ENCODE peak calls at places on chromosomes 12 and 14, in nine cellular contexts. H, J, A, D, O, G, F, T and P are unnamed samples.

GRCh38 chr14:32933623-32933942 is 5.1 kb upstream of the NPAS3 start:
- DNase-seq in H (no peak), J (no peak), A (peak), D (no peak), O (no peak), G (no peak), F (peak), T (peak), P (no peak)

GRCh38 chr12:124554429-124555029 is 12.9 kb downstream of the NCOR2 start:
- DNase-seq in H (no peak), J (no peak), A (no peak), D (peak), O (no peak), G (no peak), F (no peak), T (no peak), P (no peak)

GRCh38 chr14:99564903-99565259 is 39.1 kb downstream of the CCDC85C start:
- DNase-seq in H (no peak), J (peak), A (no peak), D (no peak), O (no peak), G (peak), F (no peak), T (no peak), P (no peak)

GRCh38 chr14:91985008-91985407 is 37.5 kb upstream of the FBLN5 start:
- DNase-seq in H (no peak), J (no peak), A (peak), D (no peak), O (no peak), G (no peak), F (no peak), T (no peak), P (no peak)

GRCh38 chr14:34122081-34122480 is 171.2 kb upstream of the EGLN3 start:
- DNase-seq in H (no peak), J (no peak), A (no peak), D (no peak), O (no peak), G (no peak), F (no peak), T (no peak), P (no peak)

GRCh38 chr12:109433618-109434017 is 43.5 kb downstream of the KCTD10 start:
- DNase-seq in H (peak), J (peak), A (no peak), D (no peak), O (peak), G (peak), F (peak), T (no peak), P (peak)

GRCh38 chr12:53052419-53053222 is 2.8 kb downstream of the TNS2 start:
- DNase-seq in H (peak), J (no peak), A (peak), D (peak), O (no peak), G (peak), F (no peak), T (peak), P (no peak)

GRCh38 chr12:121775501-121775900 is 18.0 kb downstream of the RHOF start:
- DNase-seq in H (no peak), J (no peak), A (no peak), D (no peak), O (no peak), G (peak), F (no peak), T (no peak), P (no peak)

GRCh38 chr12:93442411-93443340 is 929 bp upstream of the UBE2N start:
- DNase-seq in H (no peak), J (no peak), A (peak), D (no peak), O (no peak), G (no peak), F (peak), T (no peak), P (no peak)

GRCh38 chr12:24127919-24128721 is 178.7 kb upstream of the SOX5 start:
- DNase-seq in H (no peak), J (no peak), A (no peak), D (no peak), O (no peak), G (no peak), F (no peak), T (no peak), P (no peak)

GRCh38 chr12:100493371-100494012 is 19.8 kb downstream of the NR1H4 start:
- DNase-seq in H (no peak), J (no peak), A (peak), D (no peak), O (no peak), G (no peak), F (no peak), T (no peak), P (no peak)

GRCh38 chr14:96204151-96205058 is at the start of gene BDKRB2:
- DNase-seq in H (peak), J (peak), A (peak), D (peak), O (no peak), G (peak), F (peak), T (peak), P (peak)

GRCh38 chr14:102728509-102728908 is 48.7 kb upstream of the TRAF3 start:
- DNase-seq in H (no peak), J (no peak), A (no peak), D (no peak), O (no peak), G (no peak), F (no peak), T (no peak), P (no peak)

GRCh38 chr12:4286228-4286627 is 12.7 kb downstream of the CCND2 start:
- DNase-seq in H (no peak), J (no peak), A (no peak), D (no peak), O (no peak), G (no peak), F (no peak), T (no peak), P (no peak)

GRCh38 chr12:70267550-70267949 is 24.3 kb downstream of the CNOT2 start:
- DNase-seq in H (no peak), J (no peak), A (no peak), D (no peak), O (no peak), G (no peak), F (no peak), T (no peak), P (no peak)

GRCh38 chr14:41636492-41637392 is 30.1 kb downstream of the LRFN5 start:
- DNase-seq in H (no peak), J (no peak), A (peak), D (no peak), O (no peak), G (no peak), F (no peak), T (no peak), P (no peak)

GRCh38 chr14:72892879-72893635 is 844 bp downstream of the DPF3 start:
- DNase-seq in H (no peak), J (peak), A (peak), D (no peak), O (peak), G (peak), F (peak), T (no peak), P (peak)

GRCh38 chr14:54252072-54252730 is 144.6 kb upstream of the CDKN3 start:
- DNase-seq in H (no peak), J (no peak), A (peak), D (no peak), O (no peak), G (no peak), F (no peak), T (peak), P (no peak)

GRCh38 chr14:101876539-101876938 is 87.8 kb upstream of the DYNC1H1 start:
- DNase-seq in H (peak), J (peak), A (no peak), D (peak), O (no peak), G (peak), F (no peak), T (no peak), P (no peak)

GRCh38 chr14:95305940-95306339 is 13.8 kb downstream of the CLMN start:
- DNase-seq in H (no peak), J (no peak), A (no peak), D (no peak), O (no peak), G (no peak), F (no peak), T (no peak), P (no peak)

GRCh38 chr12:94244165-94245133 is 96.1 kb downstream of the PLXNC1 start:
- DNase-seq in H (no peak), J (no peak), A (no peak), D (no peak), O (peak), G (no peak), F (no peak), T (no peak), P (no peak)

GRCh38 chr14:83184531-83184930 is 1650.9 kb upstream of the SEL1L start:
- DNase-seq in H (no peak), J (no peak), A (no peak), D (no peak), O (no peak), G (no peak), F (no peak), T (no peak), P (no peak)

GRCh38 chr14:85528080-85528881 is 1.7 kb upstream of the FLRT2 start:
- DNase-seq in H (no peak), J (no peak), A (peak), D (peak), O (no peak), G (peak), F (peak), T (peak), P (peak)

GRCh38 chr12:2561367-2561766 is 233.4 kb upstream of the FKBP4 start:
- DNase-seq in H (no peak), J (no peak), A (no peak), D (no peak), O (no peak), G (no peak), F (no peak), T (no peak), P (no peak)

GRCh38 chr12:42961395-42961794 is 371.8 kb upstream of the PRICKLE1 start:
- DNase-seq in H (no peak), J (no peak), A (peak), D (no peak), O (no peak), G (peak), F (no peak), T (peak), P (no peak)

GRCh38 chr14:20631821-20632389 is 9.6 kb downstream of the OR6S1 start:
- DNase-seq in H (peak), J (peak), A (peak), D (peak), O (peak), G (peak), F (peak), T (no peak), P (peak)

GRCh38 chr14:55206175-55206574 is 14.8 kb upstream of the DLGAP5 start:
- DNase-seq in H (no peak), J (no peak), A (no peak), D (no peak), O (no peak), G (no peak), F (no peak), T (no peak), P (no peak)

GRCh38 chr12:96034631-96035282 is 630 bp downstream of the LTA4H start:
- DNase-seq in H (peak), J (peak), A (peak), D (no peak), O (peak), G (peak), F (peak), T (no peak), P (peak)

GRCh38 chr12:113278141-113278540 is 56.8 kb downstream of the SLC8B1 start:
- DNase-seq in H (no peak), J (no peak), A (no peak), D (peak), O (no peak), G (no peak), F (no peak), T (no peak), P (no peak)

GRCh38 chr12:27552886-27553560 is 29.0 kb downstream of the PPFIBP1 start:
- DNase-seq in H (peak), J (no peak), A (no peak), D (no peak), O (no peak), G (no peak), F (no peak), T (no peak), P (no peak)

GRCh38 chr12:68237523-68238070 is 12.0 kb upstream of the IL26 start:
- DNase-seq in H (no peak), J (no peak), A (no peak), D (no peak), O (no peak), G (no peak), F (no peak), T (no peak), P (no peak)

GRCh38 chr14:76257111-76257803 is 105.5 kb downstream of the GPATCH2L start:
- DNase-seq in H (no peak), J (no peak), A (no peak), D (no peak), O (peak), G (no peak), F (no peak), T (no peak), P (no peak)

GRCh38 chr14:104887623-104888488 is 22.8 kb downstream of the CEP170B start:
- DNase-seq in H (peak), J (peak), A (no peak), D (peak), O (no peak), G (no peak), F (no peak), T (no peak), P (no peak)

GRCh38 chr14:79306546-79306945 is 904.8 kb downstream of the DIO2 start:
- DNase-seq in H (no peak), J (no peak), A (no peak), D (no peak), O (no peak), G (no peak), F (no peak), T (no peak), P (no peak)

GRCh38 chr12:25495336-25496097 is 57.6 kb downstream of the LMNTD1 start:
- DNase-seq in H (no peak), J (no peak), A (peak), D (no peak), O (no peak), G (no peak), F (no peak), T (peak), P (no peak)

GRCh38 chr12:62656576-62657362 is 190.1 kb downstream of the MON2 start:
- DNase-seq in H (no peak), J (no peak), A (no peak), D (no peak), O (no peak), G (no peak), F (peak), T (no peak), P (no peak)

GRCh38 chr12:91877461-91878230 is 268.0 kb downstream of the BTG1 start:
- DNase-seq in H (no peak), J (no peak), A (no peak), D (no peak), O (no peak), G (no peak), F (no peak), T (no peak), P (no peak)

DNA sequence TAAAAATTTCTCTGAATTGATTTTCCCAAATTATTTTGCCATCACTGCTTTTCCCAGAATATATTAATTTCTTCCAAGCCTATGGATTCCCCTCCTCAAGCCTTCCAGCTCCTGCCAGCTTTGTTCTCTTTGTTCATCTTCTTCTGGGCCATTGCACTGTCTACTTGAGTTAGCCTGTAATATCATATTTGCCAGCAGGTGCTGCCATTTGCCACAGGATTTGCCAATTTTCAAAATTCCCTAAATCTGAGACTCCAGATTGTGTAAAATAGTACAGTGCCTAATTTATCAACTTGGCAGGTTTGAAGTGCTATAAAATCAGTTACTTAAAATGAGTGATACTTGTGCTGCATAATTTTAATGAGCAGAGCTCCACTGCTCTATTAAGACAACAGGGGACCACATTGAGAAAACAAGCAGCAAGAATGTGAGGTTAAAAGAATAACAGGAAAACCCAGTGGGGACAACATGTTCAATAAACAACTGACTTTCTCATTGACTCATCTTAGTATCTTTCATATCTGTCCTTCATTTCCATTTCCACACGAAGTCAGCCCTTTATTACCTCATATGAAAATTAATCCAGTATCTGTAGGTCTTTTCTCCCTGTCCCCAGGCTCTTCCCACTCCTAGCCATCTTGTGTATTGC is 84.6 kb upstream of the CCDC196 start:
- DNase-seq in H (no peak), J (peak), A (peak), D (no peak), O (no peak), G (peak), F (peak), T (no peak), P (no peak)
- TF ChIP-seq CTCF in H (peak), J (peak), A (peak), D (no peak), O (peak), G (peak), F (peak), T (peak), P (peak)

DNA sequence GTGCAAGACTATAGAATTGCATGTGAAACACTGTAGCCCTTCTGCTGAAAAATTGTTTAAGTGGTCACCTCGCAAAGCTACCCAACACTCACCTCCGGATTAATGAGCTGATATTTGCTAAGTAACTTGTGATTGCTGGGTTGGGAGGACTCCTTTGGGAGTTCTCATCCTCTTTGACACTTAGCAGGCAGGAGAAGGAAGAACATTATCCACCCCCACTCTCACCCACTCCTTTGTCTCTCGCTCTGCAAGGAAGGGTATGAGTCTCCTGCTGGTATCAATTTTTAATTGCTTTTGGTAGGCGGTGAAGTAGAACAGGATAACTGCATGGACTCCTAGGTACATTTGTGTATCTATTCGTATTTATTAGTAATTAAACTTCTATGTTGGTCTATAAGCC is 6.9 kb upstream of the ABHD12B start:
- DNase-seq in H (no peak), J (no peak), A (no peak), D (no peak), O (no peak), G (no peak), F (no peak), T (no peak), P (no peak)
- TF ChIP-seq CTCF in H (no peak), J (no peak), A (no peak), D (no peak), O (no peak), G (no peak), F (no peak), T (no peak), P (no peak)

DNA sequence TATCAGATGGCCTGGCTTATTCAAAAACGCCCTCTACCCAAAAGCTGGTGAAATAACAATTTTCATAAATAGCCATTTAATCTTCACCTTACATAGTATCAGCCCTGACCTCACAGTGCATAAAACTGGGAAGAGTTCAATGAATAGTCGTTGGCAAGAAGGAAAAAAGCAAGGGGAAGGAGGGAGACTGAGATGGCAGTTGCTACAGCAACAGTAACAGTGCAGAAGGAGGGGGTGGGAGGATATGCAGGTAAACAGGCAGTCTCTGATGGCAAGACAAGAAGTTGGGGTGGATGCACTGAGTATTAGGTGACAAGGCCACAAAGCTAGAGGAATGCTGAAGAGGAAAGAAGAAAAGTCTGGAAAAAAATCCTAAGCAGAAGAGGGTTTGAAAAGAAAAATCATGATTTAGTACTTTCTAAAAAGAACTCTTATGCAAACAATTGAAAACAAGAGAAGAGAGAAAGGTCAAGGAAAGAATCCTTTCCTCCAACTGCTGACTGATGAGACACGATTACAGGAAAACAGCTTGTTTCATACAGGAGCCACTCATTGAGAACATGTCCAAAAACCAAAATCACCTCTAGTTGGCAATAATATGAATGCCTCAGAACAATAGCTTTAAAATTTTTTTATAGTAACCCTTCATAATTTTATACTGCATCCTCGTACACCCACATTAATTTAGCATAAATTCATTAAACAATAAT is 56.0 kb downstream of the DCAF5 start:
- DNase-seq in H (no peak), J (no peak), A (no peak), D (no peak), O (no peak), G (no peak), F (no peak), T (no peak), P (no peak)
- TF ChIP-seq CTCF in H (no peak), J (peak), A (peak), D (no peak), O (no peak), G (no peak), F (no peak), T (no peak), P (no peak)

DNA sequence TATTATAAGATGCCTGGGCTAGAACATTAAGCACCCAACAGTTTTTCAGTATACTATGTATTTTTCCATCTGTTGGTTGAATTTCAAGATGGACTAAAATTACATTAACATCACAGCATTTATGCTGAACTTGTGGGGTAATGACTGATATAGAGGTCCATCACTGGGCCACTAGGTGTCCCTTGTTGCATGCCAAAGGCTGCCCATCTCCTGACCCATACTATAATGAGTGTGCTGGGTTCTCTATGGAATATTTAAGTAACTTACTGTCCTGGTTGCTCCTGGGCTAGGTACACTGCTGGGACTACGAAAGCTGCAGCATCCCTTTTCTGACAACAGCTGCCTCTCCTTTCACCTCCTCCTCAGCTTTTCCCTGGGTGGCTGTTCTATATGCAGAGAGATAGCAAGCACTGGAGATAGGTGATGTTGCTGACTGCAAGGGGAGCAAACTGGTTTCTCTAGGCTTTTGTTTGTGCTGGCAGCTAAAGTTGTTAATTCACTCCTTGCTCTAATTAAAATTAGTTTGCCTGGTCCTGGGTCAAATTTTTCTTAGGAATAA is 138.6 kb upstream of the TRHDE start:
- DNase-seq in H (no peak), J (no peak), A (peak), D (no peak), O (no peak), G (no peak), F (peak), T (no peak), P (no peak)
- TF ChIP-seq CTCF in H (no peak), J (no peak), A (peak), D (no peak), O (peak), G (no peak), F (peak), T (peak), P (no peak)